ENCODE peak calls at places on chromosomes 12 and 14, in five cellular contexts. One of them, this sample, is unnamed.

GRCh38 chr12:95546491-95546813 is 4.8 kb downstream of the USP44 start:
- DNase-seq in HepG2: no peak
- DNase-seq in GM12878: no peak
- DNase-seq in GM12891: no peak
- DNase-seq in K562: no peak
- DNase-seq in this sample: no peak

GRCh38 chr14:69637503-69638030 is 26.2 kb downstream of the SUSD6 start:
- DNase-seq in HepG2: peak; percentile 60
- DNase-seq in GM12878: no peak
- DNase-seq in GM12891: no peak
- DNase-seq in K562: peak; percentile 30
- DNase-seq in this sample: no peak

GRCh38 chr12:96425321-96425720 is 25.1 kb upstream of the CDK17 start:
- DNase-seq in HepG2: no peak
- DNase-seq in GM12878: no peak
- DNase-seq in GM12891: no peak
- DNase-seq in K562: no peak
- DNase-seq in this sample: no peak

GRCh38 chr14:72651715-72652114 is 242.2 kb downstream of the DPF3 start:
- DNase-seq in HepG2: no peak
- DNase-seq in GM12878: no peak
- DNase-seq in GM12891: no peak
- DNase-seq in K562: no peak
- DNase-seq in this sample: no peak

GRCh38 chr12:124517260-124518050 is 50.0 kb downstream of the NCOR2 start:
- DNase-seq in HepG2: no peak
- DNase-seq in GM12878: no peak
- DNase-seq in GM12891: no peak
- DNase-seq in K562: no peak
- DNase-seq in this sample: no peak

GRCh38 chr12:4648099-4648498 is 752 bp downstream of the AKAP3 start:
- DNase-seq in HepG2: no peak
- DNase-seq in GM12878: no peak
- DNase-seq in GM12891: no peak
- DNase-seq in K562: no peak
- DNase-seq in this sample: no peak

GRCh38 chr12:43869184-43869583 is 33.3 kb downstream of the TMEM117 start:
- DNase-seq in HepG2: no peak
- DNase-seq in GM12878: no peak
- DNase-seq in GM12891: no peak
- DNase-seq in K562: no peak
- DNase-seq in this sample: no peak

GRCh38 chr12:26736563-26737486 is 96.2 kb downstream of the ITPR2 start:
- DNase-seq in HepG2: peak; percentile 99
- DNase-seq in GM12878: no peak
- DNase-seq in GM12891: no peak
- DNase-seq in K562: no peak
- DNase-seq in this sample: no peak

GRCh38 chr14:48275301-48275700 is 599.9 kb upstream of the MDGA2 start:
- DNase-seq in HepG2: no peak
- DNase-seq in GM12878: no peak
- DNase-seq in GM12891: no peak
- DNase-seq in K562: no peak
- DNase-seq in this sample: no peak

GRCh38 chr12:42508913-42509312 is 80.6 kb downstream of the PRICKLE1 start:
- DNase-seq in HepG2: no peak
- DNase-seq in GM12878: no peak
- DNase-seq in GM12891: no peak
- DNase-seq in K562: no peak
- DNase-seq in this sample: no peak

GRCh38 chr12:30753761-30754382 is 879 bp downstream of the CAPRIN2 start:
- DNase-seq in HepG2: no peak
- DNase-seq in GM12878: no peak
- DNase-seq in GM12891: no peak
- DNase-seq in K562: no peak
- DNase-seq in this sample: no peak

GRCh38 chr12:108696111-108696995 is 35.0 kb downstream of the CORO1C start:
- DNase-seq in HepG2: no peak
- DNase-seq in GM12878: no peak
- DNase-seq in GM12891: no peak
- DNase-seq in K562: peak; percentile 58
- DNase-seq in this sample: no peak

GRCh38 chr14:23167006-23167847 is 16.2 kb downstream of the SLC7A8 start:
- DNase-seq in HepG2: no peak
- DNase-seq in GM12878: no peak
- DNase-seq in GM12891: no peak
- DNase-seq in K562: no peak
- DNase-seq in this sample: no peak

GRCh38 chr14:77406718-77407117 is 16.6 kb downstream of the NOXRED1 start:
- DNase-seq in HepG2: no peak
- DNase-seq in GM12878: no peak
- DNase-seq in GM12891: no peak
- DNase-seq in K562: peak; percentile 29
- DNase-seq in this sample: no peak

GRCh38 chr12:96471368-96472040 is 17.9 kb upstream of the CFAP54 start:
- DNase-seq in HepG2: no peak
- DNase-seq in GM12878: no peak
- DNase-seq in GM12891: no peak
- DNase-seq in K562: no peak
- DNase-seq in this sample: no peak

GRCh38 chr12:80445083-80445482 is 1.0 kb downstream of the PTPRQ start:
- DNase-seq in HepG2: no peak
- DNase-seq in GM12878: no peak
- DNase-seq in GM12891: no peak
- DNase-seq in K562: no peak
- DNase-seq in this sample: no peak

DNA sequence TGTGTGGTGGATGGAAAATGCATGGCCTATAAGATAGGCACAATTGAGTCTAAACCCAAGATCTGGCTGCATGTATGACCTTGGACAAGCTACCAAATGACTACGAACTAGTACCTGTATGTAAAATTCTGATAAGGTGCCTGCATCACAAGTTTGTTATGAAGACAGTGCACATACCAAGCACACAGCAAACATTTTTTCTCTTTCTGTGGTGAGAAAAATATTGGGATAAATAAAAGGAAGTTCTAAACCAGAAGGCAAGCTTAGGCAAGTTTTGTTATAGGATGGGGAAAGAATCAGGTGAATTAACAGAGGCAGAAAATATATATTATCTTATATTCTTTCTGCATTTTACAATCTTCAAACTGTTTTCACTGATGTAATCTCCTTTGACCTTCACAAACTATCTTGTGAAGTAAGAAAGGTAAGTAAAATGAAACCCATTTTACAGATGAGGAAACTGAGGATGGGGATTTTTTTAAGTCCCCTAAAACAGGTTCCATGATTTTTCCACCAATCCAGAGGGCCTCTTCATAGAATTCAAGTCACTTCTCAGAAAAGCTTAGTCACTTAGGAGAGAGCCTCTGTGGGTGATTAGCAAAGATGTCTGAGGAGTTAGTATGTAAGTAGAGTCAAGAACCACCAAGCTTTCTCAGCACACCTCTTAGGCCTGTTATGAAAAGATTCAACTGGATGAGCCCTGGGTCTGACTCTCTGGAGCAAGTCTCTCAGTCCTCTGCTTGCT is 132.0 kb upstream of the RAP1B start:
- DNase-seq in HepG2: no peak
- DNase-seq in GM12878: no peak
- DNase-seq in GM12891: no peak
- DNase-seq in K562: no peak
- DNase-seq in this sample: no peak
- TF ChIP-seq TAF1 in HepG2: no peak
- TF ChIP-seq TAF1 in GM12878: no peak
- TF ChIP-seq TAF1 in GM12891: no peak
- TF ChIP-seq TAF1 in K562: no peak
- TF ChIP-seq TAF1 in this sample: no peak

GRCh38 chr12:63880742-63881141 is 36.2 kb downstream of the SRGAP1 start:
- DNase-seq in HepG2: no peak
- DNase-seq in GM12878: no peak
- DNase-seq in GM12891: no peak
- DNase-seq in K562: no peak
- DNase-seq in this sample: no peak
- TF ChIP-seq POLR2A in HepG2: no peak
- TF ChIP-seq POLR2A in GM12878: no peak
- TF ChIP-seq POLR2A in GM12891: no peak
- TF ChIP-seq POLR2A in K562: no peak
- TF ChIP-seq POLR2A in this sample: no peak

GRCh38 chr12:14668591-14668990 is 27.8 kb downstream of the GUCY2C start:
- DNase-seq in HepG2: no peak
- DNase-seq in GM12878: no peak
- DNase-seq in GM12891: no peak
- DNase-seq in K562: no peak
- DNase-seq in this sample: no peak

GRCh38 chr12:14665354-14666348 is 30.7 kb downstream of the GUCY2C start:
- DNase-seq in HepG2: no peak
- DNase-seq in GM12878: no peak
- DNase-seq in GM12891: no peak
- DNase-seq in K562: no peak
- DNase-seq in this sample: no peak

GRCh38 chr12:14663002-14663401 is 33.4 kb downstream of the GUCY2C start:
- DNase-seq in HepG2: no peak
- DNase-seq in GM12878: no peak
- DNase-seq in GM12891: no peak
- DNase-seq in K562: no peak
- DNase-seq in this sample: no peak

GRCh38 chr12:14664434-14665023 is 31.9 kb downstream of the GUCY2C start:
- DNase-seq in HepG2: peak; percentile 6
- DNase-seq in GM12878: no peak
- DNase-seq in GM12891: no peak
- DNase-seq in K562: peak; percentile 6
- DNase-seq in this sample: no peak
- TF ChIP-seq TAF1 in HepG2: no peak
- TF ChIP-seq TAF1 in GM12878: no peak
- TF ChIP-seq TAF1 in GM12891: no peak
- TF ChIP-seq TAF1 in K562: no peak
- TF ChIP-seq TAF1 in this sample: no peak

DNA sequence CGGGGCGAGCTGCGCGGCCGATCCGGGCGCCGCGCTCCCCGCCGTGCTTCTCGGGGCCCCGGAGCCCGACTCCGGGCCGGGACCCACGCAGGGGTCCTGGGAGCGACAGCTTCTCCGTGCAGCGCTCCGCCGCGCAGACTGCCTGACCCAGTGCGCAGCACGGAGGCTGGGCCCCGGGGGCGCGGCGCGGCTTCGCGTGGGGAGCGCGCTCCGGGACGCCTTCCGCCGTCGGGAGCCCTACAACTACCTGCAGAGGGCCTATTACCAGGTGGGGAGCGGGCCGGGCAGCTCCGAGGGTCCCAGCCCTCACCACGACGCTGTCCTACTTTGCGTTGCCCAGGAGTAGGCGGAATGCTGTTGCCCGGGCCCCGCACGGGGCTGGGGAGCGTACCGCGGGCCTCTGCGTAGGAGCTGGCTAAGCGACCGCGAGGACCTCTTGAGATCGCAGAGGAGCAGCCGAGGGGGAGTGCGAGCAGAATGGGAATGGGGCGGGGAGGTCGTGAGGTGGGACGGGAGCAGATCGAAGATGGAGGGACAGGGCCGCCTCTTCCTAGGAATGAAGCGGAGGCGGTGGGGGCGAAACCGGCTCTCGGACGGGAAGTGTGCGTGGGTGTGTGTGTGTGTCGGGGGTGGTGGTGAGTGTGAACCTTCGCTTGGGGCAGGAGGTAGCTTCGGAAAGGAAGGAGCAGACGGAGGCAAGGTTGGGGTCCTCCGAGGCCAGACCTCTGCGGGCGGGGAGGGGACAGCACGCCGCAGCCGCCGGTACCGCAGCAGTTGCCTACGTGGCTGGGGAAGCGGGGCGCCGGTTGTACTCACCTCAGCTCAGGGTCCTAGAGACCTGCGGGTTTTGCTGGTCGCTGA is 694 bp downstream of the P3H3 start:
- DNase-seq in HepG2: no peak
- DNase-seq in GM12878: no peak
- DNase-seq in GM12891: no peak
- DNase-seq in K562: peak; percentile 70
- DNase-seq in this sample: no peak
- TF ChIP-seq POLR2A in HepG2: no peak
- TF ChIP-seq POLR2A in GM12878: peak; percentile 57
- TF ChIP-seq POLR2A in GM12891: no peak
- TF ChIP-seq POLR2A in K562: peak; percentile 63
- TF ChIP-seq POLR2A in this sample: no peak

GRCh38 chr14:105601360-105602242 is 75.2 kb downstream of the TMEM121 start:
- DNase-seq in HepG2: no peak
- DNase-seq in GM12878: no peak
- DNase-seq in GM12891: no peak
- DNase-seq in K562: no peak
- DNase-seq in this sample: no peak

GRCh38 chr14:105602799-105603763 is 76.7 kb downstream of the TMEM121 start:
- DNase-seq in HepG2: no peak
- DNase-seq in GM12878: no peak
- DNase-seq in GM12891: no peak
- DNase-seq in K562: no peak
- DNase-seq in this sample: no peak

GRCh38 chr14:105605501-105606304 is 79.3 kb downstream of the TMEM121 start:
- DNase-seq in HepG2: no peak
- DNase-seq in GM12878: no peak
- DNase-seq in GM12891: no peak
- DNase-seq in K562: no peak
- DNase-seq in this sample: no peak

GRCh38 chr14:105600939-105601359 is 74.6 kb downstream of the TMEM121 start:
- DNase-seq in HepG2: no peak
- DNase-seq in GM12878: no peak
- DNase-seq in GM12891: no peak
- DNase-seq in K562: no peak
- DNase-seq in this sample: no peak

DNA sequence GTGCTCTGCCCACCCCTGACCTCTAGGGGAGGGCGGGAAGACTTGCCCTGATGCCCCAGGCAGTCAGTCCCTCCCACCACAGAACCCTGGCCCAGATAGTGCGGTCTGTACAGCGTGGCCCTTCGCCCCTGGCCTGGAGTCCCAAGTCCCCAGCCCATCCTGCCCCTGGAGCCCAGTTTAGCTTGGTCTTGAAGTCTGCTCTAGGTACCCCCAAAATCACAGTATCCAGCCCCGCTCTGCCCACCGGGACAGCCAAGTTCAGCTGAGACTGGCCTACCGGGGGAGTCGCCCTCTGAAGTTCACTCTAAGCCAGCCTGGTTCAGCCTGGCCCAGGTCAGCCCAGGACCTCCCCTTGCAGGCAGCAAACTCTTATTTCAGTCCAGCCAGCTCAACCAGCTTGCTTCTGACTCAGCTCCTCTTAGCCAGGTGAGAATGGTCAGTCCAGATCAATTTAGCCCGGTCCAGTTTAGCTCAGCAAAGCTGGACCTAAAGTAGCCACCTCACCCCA is 75.9 kb downstream of the TMEM121 start:
- DNase-seq in HepG2: no peak
- DNase-seq in GM12878: no peak
- DNase-seq in GM12891: no peak
- DNase-seq in K562: no peak
- DNase-seq in this sample: no peak
- TF ChIP-seq TAF1 in HepG2: no peak
- TF ChIP-seq TAF1 in GM12878: no peak
- TF ChIP-seq TAF1 in GM12891: no peak
- TF ChIP-seq TAF1 in K562: no peak
- TF ChIP-seq TAF1 in this sample: no peak